ENCODE peak calls at places on chromosomes 13 and 19, in four cellular contexts. V is GM12878, Q is H1, H is HepG2. Z is an unnamed sample.

GRCh38 chr19:48724796-48725753 is 5.5 kb upstream of the MAMSTR start:
- DNase-seq in H (no peak), Q (no peak), V (no peak), Z (peak; percentile 71)

GRCh38 chr13:53074119-53074518 is 45.5 kb downstream of the OLFM4 start:
- DNase-seq in Q (no peak), V (no peak), H (no peak), Z (no peak)

GRCh38 chr13:108102771-108103170 is 112.6 kb downstream of the LIG4 start:
- DNase-seq in V (no peak), Q (no peak), H (no peak), Z (no peak)

GRCh38 chr19:55255618-55256423 is 3.0 kb downstream of the PPP6R1 start:
- DNase-seq in H (peak; percentile 47), Q (no peak), V (peak; percentile 39), Z (peak; percentile 46)

GRCh38 chr19:55085923-55086715 is 10.4 kb downstream of the EPS8L1 start:
- DNase-seq in H (no peak), Q (peak; percentile 69), V (no peak), Z (no peak)

GRCh38 chr19:58573658-58574164 is 576 bp upstream of the MZF1 start:
- DNase-seq in Q (no peak), H (no peak), V (no peak), Z (no peak)

GRCh38 chr13:90154311-90154960 is 1193.1 kb upstream of the MIR17HG start:
- DNase-seq in H (no peak), V (no peak), Q (no peak), Z (no peak)

GRCh38 chr19:16612631-16613030 is 15.4 kb downstream of the MED26 start:
- DNase-seq in Q (no peak), H (no peak), V (no peak), Z (no peak)

GRCh38 chr13:33743438-33744368 is 74.2 kb upstream of the RFC3 start:
- DNase-seq in V (peak; percentile 80), H (peak; percentile 10), Q (no peak), Z (no peak)

GRCh38 chr19:1858412-1859081 is 4.8 kb downstream of the KLF16 start:
- DNase-seq in V (no peak), Q (no peak), H (no peak), Z (no peak)

GRCh38 chr13:90185734-90186133 is 1161.8 kb upstream of the MIR17HG start:
- DNase-seq in V (no peak), H (no peak), Q (no peak), Z (no peak)

GRCh38 chr19:6452899-6453298 is 6.7 kb downstream of the SLC25A23 start:
- DNase-seq in H (no peak), Q (no peak), V (no peak), Z (no peak)

GRCh38 chr13:94305033-94305432 is 174.4 kb downstream of the DCT start:
- DNase-seq in H (peak; percentile 65), V (no peak), Q (no peak), Z (no peak)

GRCh38 chr13:87295636-87296035 is 375.5 kb upstream of the SLITRK5 start:
- DNase-seq in Q (no peak), V (no peak), H (no peak), Z (no peak)
- TF ChIP-seq USF2 in Q (no peak), V (no peak), H (no peak), Z (no peak)

GRCh38 chr19:18634612-18635290 is 2.1 kb upstream of the KLHL26 start:
- DNase-seq in Q (no peak), H (peak; percentile 45), V (no peak), Z (no peak)

GRCh38 chr19:18635831-18636182 is 1.0 kb upstream of the KLHL26 start:
- DNase-seq in Q (no peak), V (no peak), H (no peak), Z (no peak)

GRCh38 chr19:18637644-18638630 is 1.1 kb downstream of the KLHL26 start:
- DNase-seq in H (no peak), V (no peak), Q (no peak), Z (peak; percentile 44)

GRCh38 chr19:18636183-18636968 is 452 bp upstream of the KLHL26 start:
- DNase-seq in V (peak; percentile 83), H (peak; percentile 90), Q (peak; percentile 100), Z (peak; percentile 99)

GRCh38 chr19:18636969-18637629 is at the start of gene KLHL26:
- DNase-seq in V (no peak), H (no peak), Q (no peak), Z (no peak)
- H3K4me3 ChIP-seq in V (peak within 1 kb of the TSS; percentile 94), H (peak within 1 kb of the TSS; percentile 89), Q (peak within 1 kb of the TSS; percentile 90), Z (peak within 1 kb of the TSS; percentile 100)

DNA sequence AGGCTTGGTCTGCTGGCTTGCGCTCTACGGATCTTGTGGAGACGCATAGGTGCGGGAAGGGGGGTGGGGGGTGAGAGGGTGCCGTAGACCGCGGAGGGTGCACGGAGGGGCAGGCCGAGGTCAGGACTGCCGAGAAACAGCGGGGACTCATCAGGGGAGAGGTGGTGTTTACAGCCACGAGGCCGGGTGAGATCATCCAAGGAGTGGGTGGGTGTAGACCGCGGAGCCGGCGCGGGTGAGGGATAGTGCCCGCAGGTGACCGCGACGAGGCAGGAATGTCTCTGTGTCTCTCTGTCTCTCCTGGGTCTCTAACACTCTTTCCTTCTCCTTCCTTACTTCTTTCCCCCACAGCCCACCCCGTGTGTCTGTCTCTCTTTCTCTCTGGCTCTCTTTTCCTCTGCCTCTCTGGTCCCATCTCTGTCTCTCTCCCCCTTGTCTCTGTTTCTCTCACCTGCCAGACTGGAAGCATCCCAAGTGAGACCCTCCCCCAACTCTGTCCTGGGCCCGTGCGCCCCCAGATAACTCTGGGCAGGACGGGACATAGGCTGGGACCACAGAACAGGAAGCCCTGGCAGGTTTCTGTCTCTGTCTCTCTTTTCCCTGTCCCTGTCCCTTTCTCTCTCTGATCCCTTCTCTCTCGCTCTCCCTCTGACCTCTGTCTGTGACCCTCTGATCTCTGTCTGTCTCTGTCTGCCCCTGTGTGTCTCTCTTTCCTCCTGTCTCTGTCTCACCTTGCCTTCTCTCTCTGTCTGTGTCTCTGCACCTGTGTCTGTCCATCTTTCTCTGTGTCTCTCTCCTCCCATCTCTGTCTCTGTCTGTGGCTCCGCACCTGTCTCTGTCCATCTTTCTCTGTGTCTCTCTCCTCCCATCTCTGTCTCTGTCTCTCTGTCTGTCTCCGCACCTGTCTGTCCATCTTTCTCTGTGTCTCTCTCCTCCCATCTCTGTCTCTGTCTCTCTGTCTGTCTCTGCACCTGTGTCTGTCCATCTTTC is 1.8 kb upstream of the KLK4 start:
- DNase-seq in V (no peak), H (no peak), Q (no peak), Z (peak; percentile 28)
- TF ChIP-seq EZH2 in V (no peak), H (no peak), Q (peak; percentile 65), Z (no peak)

DNA sequence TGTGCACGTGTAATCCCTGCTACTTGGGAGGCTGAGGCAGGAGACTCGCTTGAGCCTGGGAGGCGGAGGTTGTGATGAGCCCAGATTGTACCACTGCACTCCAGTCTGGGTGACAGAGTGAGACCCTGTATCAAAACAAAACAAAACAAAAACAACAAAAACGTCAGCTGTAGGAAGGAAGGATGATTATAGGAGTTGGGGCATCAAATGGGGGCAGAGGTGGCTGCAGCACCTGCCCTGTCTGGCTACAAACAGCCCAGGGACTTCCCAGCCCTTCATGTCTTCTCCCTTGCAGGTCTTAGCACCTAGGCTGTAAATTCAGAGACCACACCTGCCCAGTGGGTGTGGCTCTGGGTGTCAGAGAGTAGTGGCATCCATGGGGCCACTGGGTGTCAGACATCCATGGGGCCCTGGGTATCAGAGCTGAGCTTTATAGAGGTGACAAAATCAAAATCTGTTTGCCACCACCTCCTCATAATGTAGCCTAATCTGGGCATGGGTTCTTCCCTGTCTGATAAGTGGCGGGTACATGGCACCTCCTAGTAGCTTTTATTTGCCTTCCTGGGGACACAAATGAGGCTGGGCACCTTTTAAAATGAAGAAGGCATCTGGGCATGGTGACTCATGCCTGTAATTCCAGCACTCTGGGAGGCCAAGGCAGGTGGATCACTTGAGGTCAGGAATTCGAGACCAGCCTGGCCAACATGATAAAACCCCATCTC is 4.7 kb upstream of the B3GNT3 start:
- DNase-seq in H (no peak), Q (no peak), V (no peak), Z (no peak)
- TF ChIP-seq USF2 in H (no peak), Q (no peak), V (no peak), Z (no peak)

GRCh38 chr13:113004126-113004525 is 35.1 kb downstream of the MCF2L start:
- DNase-seq in V (no peak), Q (no peak), H (no peak), Z (no peak)

GRCh38 chr13:113001251-113002140 is 32.5 kb downstream of the MCF2L start:
- DNase-seq in V (no peak), Q (no peak), H (peak; percentile 47), Z (no peak)

GRCh38 chr13:113002891-113003290 is 33.9 kb downstream of the MCF2L start:
- DNase-seq in V (no peak), H (no peak), Q (no peak), Z (no peak)

GRCh38 chr13:113000575-113000974 is 31.6 kb downstream of the MCF2L start:
- DNase-seq in Q (no peak), V (no peak), H (no peak), Z (no peak)

GRCh38 chr13:113002206-113002821 is 33.3 kb downstream of the MCF2L start:
- DNase-seq in Q (peak; percentile 84), H (peak; percentile 61), V (no peak), Z (peak; percentile 30)
- H3K4me3 ChIP-seq in Q (no peak overlapping the region), H (peak overlapping the region; percentile 64), V (no peak overlapping the region), Z (no peak overlapping the region)

GRCh38 chr19:51440052-51440451 is 18.2 kb downstream of the SIGLEC8 start:
- DNase-seq in V (no peak), H (no peak), Q (no peak), Z (no peak)

GRCh38 chr19:51439021-51439465 is 19.2 kb downstream of the SIGLEC8 start:
- DNase-seq in Q (no peak), H (peak; percentile 14), V (no peak), Z (peak; percentile 51)

GRCh38 chr19:51440846-51441409 is 17.3 kb downstream of the SIGLEC8 start:
- DNase-seq in H (no peak), Q (no peak), V (no peak), Z (peak; percentile 55)

DNA sequence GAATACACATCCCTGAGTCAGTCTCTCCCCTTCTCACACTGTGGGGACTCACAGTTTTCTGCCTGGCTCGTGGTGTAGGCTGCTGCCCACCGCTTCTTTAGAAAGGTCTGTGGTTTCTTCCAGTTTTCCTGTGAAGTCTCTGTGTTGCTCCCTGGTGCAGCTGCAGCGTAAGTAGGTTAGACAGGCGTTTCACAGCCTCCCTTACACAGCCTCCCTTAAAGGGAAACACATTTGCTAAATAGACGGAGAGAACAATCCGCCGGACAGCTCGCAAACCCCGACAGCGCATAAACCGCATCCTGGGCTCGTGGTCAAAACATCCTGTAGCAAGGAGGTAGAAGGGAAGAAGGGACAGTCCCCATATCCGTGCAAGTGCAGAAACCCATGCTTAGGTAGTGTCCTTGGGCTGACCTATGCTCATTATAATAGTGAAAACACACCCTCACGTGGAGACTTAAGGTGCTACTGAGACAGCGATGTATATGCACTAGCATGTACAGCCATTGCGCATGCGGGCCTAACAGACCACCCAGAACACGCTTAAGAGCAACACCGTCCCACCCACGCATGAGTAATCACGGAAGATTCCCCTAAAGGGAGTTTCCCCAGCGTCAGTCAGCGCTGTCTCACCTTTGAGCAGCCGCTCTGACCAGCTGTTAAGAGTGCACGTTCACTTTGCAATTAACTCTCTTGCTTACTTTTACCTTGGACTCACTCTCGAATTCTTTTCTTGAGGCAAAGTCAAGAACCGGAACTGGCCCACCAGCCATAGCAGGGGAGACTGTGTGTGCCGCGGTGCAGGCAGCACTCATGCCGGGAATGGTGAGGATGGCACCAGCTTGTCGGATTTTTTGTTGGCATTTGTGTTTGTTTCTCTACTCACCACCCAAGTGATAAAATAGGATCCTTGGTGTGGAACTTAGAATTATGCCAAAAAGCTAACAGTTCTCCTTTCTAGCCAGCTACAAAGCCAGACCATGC is 16.6 kb downstream of the SIGLEC8 start:
- DNase-seq in Q (no peak), H (no peak), V (peak; percentile 91), Z (peak; percentile 52)
- TF ChIP-seq EZH2 in Q (no peak), H (no peak), V (no peak), Z (no peak)

Z was measured in K562.